ENCODE peak calls at places on chromosomes 11 and 22, in nine cellular contexts. One of them, this sample, is unnamed.

GRCh38 chr22:45082795-45083194 is 73.0 kb upstream of the PHF21B start:
- DNase-seq in NCI-H226: no peak
- DNase-seq in globus pallidus: no peak
- DNase-seq in CD4-positive, CD25-positive, alpha-beta regulatory T cell: no peak
- DNase-seq in germinal center: no peak
- DNase-seq in GM12891: no peak
- DNase-seq in type B pancreatic cell: no peak
- DNase-seq in activated CD8-positive, alpha-beta memory T cell treated with anti-CD3 and anti-CD28 coated beads, Interleukin-2, amount 50 U/mL, for 4 hours: no peak
- DNase-seq in BJ: no peak
- DNase-seq in this sample: peak; percentile 44

GRCh38 chr22:36052505-36052941 is 23.9 kb upstream of the RBFOX2 start:
- DNase-seq in NCI-H226: peak; percentile 11
- DNase-seq in globus pallidus: no peak
- DNase-seq in CD4-positive, CD25-positive, alpha-beta regulatory T cell: no peak
- DNase-seq in germinal center: no peak
- DNase-seq in GM12891: no peak
- DNase-seq in type B pancreatic cell: no peak
- DNase-seq in activated CD8-positive, alpha-beta memory T cell treated with anti-CD3 and anti-CD28 coated beads, Interleukin-2, amount 50 U/mL, for 4 hours: no peak
- DNase-seq in BJ: no peak
- DNase-seq in this sample: peak; percentile 63

GRCh38 chr11:123135863-123136446 is 59.1 kb downstream of the CLMP start:
- DNase-seq in NCI-H226: no peak
- DNase-seq in globus pallidus: no peak
- DNase-seq in CD4-positive, CD25-positive, alpha-beta regulatory T cell: no peak
- DNase-seq in germinal center: no peak
- DNase-seq in GM12891: no peak
- DNase-seq in type B pancreatic cell: no peak
- DNase-seq in activated CD8-positive, alpha-beta memory T cell treated with anti-CD3 and anti-CD28 coated beads, Interleukin-2, amount 50 U/mL, for 4 hours: no peak
- DNase-seq in BJ: no peak
- DNase-seq in this sample: no peak

GRCh38 chr22:30298005-30298701 is 8.8 kb upstream of the CASTOR1 start:
- DNase-seq in NCI-H226: no peak
- DNase-seq in globus pallidus: no peak
- DNase-seq in CD4-positive, CD25-positive, alpha-beta regulatory T cell: no peak
- DNase-seq in germinal center: no peak
- DNase-seq in GM12891: no peak
- DNase-seq in type B pancreatic cell: no peak
- DNase-seq in activated CD8-positive, alpha-beta memory T cell treated with anti-CD3 and anti-CD28 coated beads, Interleukin-2, amount 50 U/mL, for 4 hours: no peak
- DNase-seq in BJ: no peak
- DNase-seq in this sample: no peak

GRCh38 chr22:38870312-38870741 is 1.7 kb downstream of the CBX6 start:
- DNase-seq in NCI-H226: peak; percentile 16
- DNase-seq in globus pallidus: peak; percentile 75
- DNase-seq in CD4-positive, CD25-positive, alpha-beta regulatory T cell: peak; percentile 78
- DNase-seq in germinal center: peak; percentile 78
- DNase-seq in GM12891: peak; percentile 50
- DNase-seq in type B pancreatic cell: peak; percentile 86
- DNase-seq in activated CD8-positive, alpha-beta memory T cell treated with anti-CD3 and anti-CD28 coated beads, Interleukin-2, amount 50 U/mL, for 4 hours: peak; percentile 89
- DNase-seq in BJ: no peak
- DNase-seq in this sample: peak; percentile 66

GRCh38 chr11:72833792-72834501 is 19.7 kb downstream of the ATG16L2 start:
- DNase-seq in NCI-H226: no peak
- DNase-seq in globus pallidus: peak; percentile 69
- DNase-seq in CD4-positive, CD25-positive, alpha-beta regulatory T cell: no peak
- DNase-seq in germinal center: no peak
- DNase-seq in GM12891: no peak
- DNase-seq in type B pancreatic cell: no peak
- DNase-seq in activated CD8-positive, alpha-beta memory T cell treated with anti-CD3 and anti-CD28 coated beads, Interleukin-2, amount 50 U/mL, for 4 hours: no peak
- DNase-seq in BJ: no peak
- DNase-seq in this sample: no peak

GRCh38 chr22:41857160-41857859 is 24.4 kb downstream of the SREBF2 start:
- DNase-seq in NCI-H226: no peak
- DNase-seq in globus pallidus: no peak
- DNase-seq in CD4-positive, CD25-positive, alpha-beta regulatory T cell: peak; percentile 66
- DNase-seq in germinal center: peak; percentile 78
- DNase-seq in GM12891: no peak
- DNase-seq in type B pancreatic cell: no peak
- DNase-seq in activated CD8-positive, alpha-beta memory T cell treated with anti-CD3 and anti-CD28 coated beads, Interleukin-2, amount 50 U/mL, for 4 hours: peak; percentile 74
- DNase-seq in BJ: no peak
- DNase-seq in this sample: peak; percentile 73

GRCh38 chr11:1750840-1751520 is 585 bp upstream of the IFITM10 start:
- DNase-seq in NCI-H226: no peak
- DNase-seq in globus pallidus: no peak
- DNase-seq in CD4-positive, CD25-positive, alpha-beta regulatory T cell: no peak
- DNase-seq in germinal center: no peak
- DNase-seq in GM12891: no peak
- DNase-seq in type B pancreatic cell: no peak
- DNase-seq in activated CD8-positive, alpha-beta memory T cell treated with anti-CD3 and anti-CD28 coated beads, Interleukin-2, amount 50 U/mL, for 4 hours: peak; percentile 13
- DNase-seq in BJ: no peak
- DNase-seq in this sample: no peak

GRCh38 chr11:69731110-69731509 is 27.3 kb upstream of the FGF19 start:
- DNase-seq in NCI-H226: no peak
- DNase-seq in globus pallidus: no peak
- DNase-seq in CD4-positive, CD25-positive, alpha-beta regulatory T cell: no peak
- DNase-seq in germinal center: no peak
- DNase-seq in GM12891: no peak
- DNase-seq in type B pancreatic cell: no peak
- DNase-seq in activated CD8-positive, alpha-beta memory T cell treated with anti-CD3 and anti-CD28 coated beads, Interleukin-2, amount 50 U/mL, for 4 hours: no peak
- DNase-seq in BJ: no peak
- DNase-seq in this sample: no peak

GRCh38 chr11:75014129-75014528 is 25.4 kb downstream of the NEU3 start:
- DNase-seq in NCI-H226: peak; percentile 67
- DNase-seq in globus pallidus: no peak
- DNase-seq in CD4-positive, CD25-positive, alpha-beta regulatory T cell: no peak
- DNase-seq in germinal center: no peak
- DNase-seq in GM12891: no peak
- DNase-seq in type B pancreatic cell: no peak
- DNase-seq in activated CD8-positive, alpha-beta memory T cell treated with anti-CD3 and anti-CD28 coated beads, Interleukin-2, amount 50 U/mL, for 4 hours: no peak
- DNase-seq in BJ: peak; percentile 11
- DNase-seq in this sample: peak; percentile 91

GRCh38 chr11:21888814-21889213 is 304.1 kb upstream of the ANO5 start:
- DNase-seq in NCI-H226: no peak
- DNase-seq in globus pallidus: no peak
- DNase-seq in CD4-positive, CD25-positive, alpha-beta regulatory T cell: no peak
- DNase-seq in germinal center: no peak
- DNase-seq in GM12891: no peak
- DNase-seq in type B pancreatic cell: no peak
- DNase-seq in activated CD8-positive, alpha-beta memory T cell treated with anti-CD3 and anti-CD28 coated beads, Interleukin-2, amount 50 U/mL, for 4 hours: no peak
- DNase-seq in BJ: no peak
- DNase-seq in this sample: no peak

GRCh38 chr11:107785401-107785800 is 73.2 kb downstream of the SLC35F2 start:
- DNase-seq in NCI-H226: peak; percentile 9
- DNase-seq in globus pallidus: no peak
- DNase-seq in CD4-positive, CD25-positive, alpha-beta regulatory T cell: no peak
- DNase-seq in germinal center: no peak
- DNase-seq in GM12891: no peak
- DNase-seq in type B pancreatic cell: no peak
- DNase-seq in activated CD8-positive, alpha-beta memory T cell treated with anti-CD3 and anti-CD28 coated beads, Interleukin-2, amount 50 U/mL, for 4 hours: no peak
- DNase-seq in BJ: no peak
- DNase-seq in this sample: peak; percentile 10

This sample was measured in HCEC 1CT.